ENCODE peak calls at places on chromosomes 3 and 15, in four cellular contexts. K, Q, T and C are unnamed samples.

GRCh38 chr3:122003596-122003995 is 18.5 kb downstream of the ILDR1 start:
- DNase-seq in K (no peak), Q (no peak), T (no peak), C (no peak)

GRCh38 chr3:124467980-124468902 is 262.0 kb upstream of the UMPS start:
- DNase-seq in K (peak; percentile 60), Q (peak; percentile 55), T (peak; percentile 86), C (no peak)

GRCh38 chr15:80823995-80824394 is 44.8 kb downstream of the CEMIP start:
- DNase-seq in K (no peak), Q (no peak), T (no peak), C (no peak)

GRCh38 chr3:69144631-69145244 is 22.3 kb upstream of the LMOD3 start:
- DNase-seq in K (no peak), Q (no peak), T (peak; percentile 52), C (no peak)

GRCh38 chr3:43144811-43145490 is 39.1 kb upstream of the POMGNT2 start:
- DNase-seq in K (no peak), Q (no peak), T (no peak), C (peak; percentile 91)

GRCh38 chr15:78018968-78019644 is 58.4 kb downstream of the TBC1D2B start:
- DNase-seq in K (no peak), Q (no peak), T (no peak), C (no peak)

GRCh38 chr3:99601493-99601892 is 36.9 kb upstream of the COL8A1 start:
- DNase-seq in K (no peak), Q (no peak), T (no peak), C (no peak)

GRCh38 chr3:52244061-52244628 is 1.4 kb upstream of the PPM1M start:
- DNase-seq in K (no peak), Q (no peak), T (peak; percentile 58), C (no peak)

GRCh38 chr15:89912145-89912673 is 543 bp downstream of the ARPIN start:
- DNase-seq in K (peak; percentile 79), Q (peak; percentile 77), T (peak; percentile 29), C (no peak)

GRCh38 chr3:59257506-59257905 is 207.7 kb upstream of the CFAP20DC start:
- DNase-seq in K (no peak), Q (no peak), T (no peak), C (no peak)

GRCh38 chr15:50544368-50544767 is 2.1 kb downstream of the USP50 start:
- DNase-seq in K (no peak), Q (no peak), T (no peak), C (peak; percentile 70)

GRCh38 chr3:170383567-170383966 is 26.1 kb downstream of the SKIL start:
- DNase-seq in K (no peak), Q (no peak), T (no peak), C (no peak)

GRCh38 chr15:40330368-40330836 is 6.9 kb downstream of the INAFM2 start:
- DNase-seq in K (no peak), Q (no peak), T (peak; percentile 45), C (no peak)

GRCh38 chr15:77528290-77528967 is 104.3 kb downstream of the LINGO1 start:
- DNase-seq in K (no peak), Q (no peak), T (peak; percentile 16), C (no peak)

GRCh38 chr3:45611619-45612018 is 17.1 kb downstream of the LIMD1 start:
- DNase-seq in K (no peak), Q (no peak), T (peak; percentile 83), C (no peak)

GRCh38 chr3:146164071-146164470 is 3.1 kb upstream of the PLOD2 start:
- DNase-seq in K (no peak), Q (no peak), T (no peak), C (no peak)

DNA sequence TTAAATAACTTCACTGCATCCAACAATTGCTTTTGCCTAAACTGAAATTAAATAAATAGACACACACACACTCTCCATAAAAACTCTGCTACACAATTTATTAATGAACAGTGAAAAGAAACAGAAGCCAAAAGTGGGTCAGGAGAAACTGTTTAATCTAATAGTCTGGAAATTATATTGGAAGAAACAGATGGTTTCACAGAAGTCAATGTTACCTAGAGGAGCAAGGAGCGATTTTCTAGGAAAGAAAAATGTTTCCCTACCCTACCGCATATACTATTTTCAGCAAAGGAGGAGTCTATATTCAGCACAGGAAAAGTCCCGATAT is 32.0 kb downstream of the RFTN1 start:
- DNase-seq in K (no peak), Q (no peak), T (no peak), C (no peak)
- H3K4me1 ChIP-seq in K (peaks cover 7% of the 10 kb centered on the region), Q (peaks cover 4% of the 10 kb centered on the region), T (peaks cover 41% of the 10 kb centered on the region), C (peaks cover 77% of the 10 kb centered on the region)

DNA sequence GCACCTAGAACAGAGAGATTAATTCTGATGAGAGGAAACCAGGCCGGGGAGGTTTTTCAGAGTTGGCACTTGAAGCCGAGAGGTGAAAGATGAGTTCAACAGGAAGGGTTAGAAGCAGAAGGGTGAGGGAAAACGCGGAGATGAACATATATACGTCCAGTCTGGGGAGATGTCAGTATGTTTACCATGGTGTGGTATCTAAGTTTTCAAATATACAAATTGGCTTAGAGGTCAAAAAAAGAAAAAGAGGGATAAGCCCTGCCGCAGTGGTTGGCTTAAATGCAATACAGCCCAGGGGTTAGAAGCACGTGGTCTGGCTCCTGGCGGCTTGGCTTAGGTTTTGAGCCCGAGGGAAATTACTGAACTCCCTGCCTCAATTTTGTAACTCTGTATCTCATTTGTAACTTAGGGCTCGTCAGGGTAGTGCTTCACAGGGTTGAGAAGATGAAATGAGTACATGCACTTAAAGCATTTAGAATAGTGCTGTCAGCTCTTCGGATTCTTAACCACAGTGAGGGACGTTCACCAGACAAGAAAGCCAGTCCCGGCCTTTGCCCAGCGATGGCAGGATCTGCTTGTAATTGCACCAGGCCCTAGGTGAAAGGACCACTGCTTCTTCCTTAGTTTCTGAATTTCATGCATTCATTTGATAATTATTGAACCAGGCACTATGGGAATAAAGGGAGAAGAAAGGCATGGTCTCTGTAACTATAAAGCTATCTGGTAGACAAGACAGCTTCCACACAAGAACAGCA is 6.4 kb downstream of the HES1 start:
- DNase-seq in K (peak; percentile 57), Q (no peak), T (peak; percentile 53), C (no peak)
- H3K4me1 ChIP-seq in K (peaks cover 6% of the 10 kb centered on the region), Q (peaks cover 37% of the 10 kb centered on the region), T (peaks cover 27% of the 10 kb centered on the region), C (peaks cover 39% of the 10 kb centered on the region)

GRCh38 chr3:8660271-8660731 is 15.7 kb upstream of the SSUH2 start:
- DNase-seq in K (no peak), Q (no peak), T (no peak), C (no peak)
- H3K4me1 ChIP-seq in K (no peaks in the 10 kb centered on the region), Q (peaks cover 7% of the 10 kb centered on the region), T (peaks cover 23% of the 10 kb centered on the region), C (peaks cover 37% of the 10 kb centered on the region)

GRCh38 chr3:11054739-11055438 is 62.3 kb downstream of the SLC6A1 start:
- DNase-seq in K (no peak), Q (no peak), T (no peak), C (no peak)
- H3K4me1 ChIP-seq in K (no peaks in the 10 kb centered on the region), Q (no peaks in the 10 kb centered on the region), T (no peaks in the 10 kb centered on the region), C (peaks cover 10% of the 10 kb centered on the region)

DNA sequence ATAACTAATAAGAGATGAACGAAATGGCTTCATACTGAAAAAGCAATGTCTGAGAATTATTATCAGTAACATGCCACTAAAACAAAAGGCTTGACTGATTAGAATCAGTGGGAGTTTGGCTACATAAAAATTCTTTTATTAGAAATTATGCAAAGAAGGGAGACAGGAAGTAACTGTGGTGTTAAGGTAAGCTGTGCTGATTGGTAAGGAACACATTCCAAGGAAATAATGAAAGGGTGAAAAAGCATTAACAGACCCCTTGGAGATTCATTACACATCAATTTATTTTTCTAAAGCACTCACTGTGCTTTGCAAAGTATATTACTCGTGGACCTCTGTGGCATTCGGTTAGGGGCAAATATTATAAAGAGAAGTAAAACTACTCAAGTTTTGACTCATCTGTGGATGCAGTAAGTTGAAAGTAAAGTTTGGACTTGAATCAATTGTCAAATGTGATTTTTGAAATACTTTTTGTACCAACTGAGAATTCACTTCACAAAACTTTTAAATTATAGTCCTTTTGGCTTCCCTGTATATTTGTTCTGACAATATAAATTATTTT is 176.1 kb upstream of the ZPLD1 start:
- DNase-seq in K (no peak), Q (no peak), T (no peak), C (no peak)
- H3K4me1 ChIP-seq in K (no peaks in the 10 kb centered on the region), Q (no peaks in the 10 kb centered on the region), T (no peaks in the 10 kb centered on the region), C (no peaks in the 10 kb centered on the region)

DNA sequence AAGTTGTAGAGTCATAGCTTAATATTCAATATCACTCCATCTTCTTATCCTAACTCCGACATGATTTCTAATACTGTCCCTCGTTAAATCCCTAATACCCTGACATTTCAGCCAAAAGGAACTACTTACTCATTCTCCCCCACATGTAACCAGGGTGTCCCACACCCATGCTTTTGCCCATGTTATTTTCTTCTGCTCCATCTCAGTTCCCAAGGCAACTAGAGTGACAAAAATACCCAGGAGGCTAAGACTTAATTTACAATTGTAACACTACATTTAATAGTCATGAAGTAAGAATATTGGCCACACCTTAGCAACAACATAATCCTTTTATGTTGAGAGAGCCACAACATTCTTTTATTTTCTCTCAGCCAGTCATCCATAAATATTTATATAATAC is 248.5 kb upstream of the TGFBR2 start:
- DNase-seq in K (no peak), Q (no peak), T (no peak), C (no peak)
- H3K4me1 ChIP-seq in K (peaks cover 3% of the 10 kb centered on the region), Q (peaks cover 7% of the 10 kb centered on the region), T (no peaks in the 10 kb centered on the region), C (peaks cover 29% of the 10 kb centered on the region)

DNA sequence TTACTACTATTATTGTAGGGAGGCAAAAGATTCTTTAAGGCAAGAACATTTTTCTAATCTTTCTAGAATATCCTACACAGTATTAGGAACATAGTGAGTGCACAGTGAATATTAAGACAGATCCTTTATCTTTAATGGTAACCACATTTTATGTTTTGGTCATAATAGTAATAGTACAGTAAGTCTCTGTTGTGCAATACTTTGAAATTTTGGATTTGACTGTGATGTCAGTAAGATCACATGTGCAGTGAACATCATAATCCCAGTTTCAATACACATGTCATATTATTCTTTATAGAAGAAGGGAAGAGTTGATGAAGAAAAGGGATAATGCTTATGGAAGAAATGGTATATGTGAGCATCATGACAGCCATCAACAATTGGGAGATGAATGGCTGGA is 10.7 kb downstream of the STT3B start:
- DNase-seq in K (no peak), Q (no peak), T (no peak), C (no peak)
- H3K4me1 ChIP-seq in K (no peaks in the 10 kb centered on the region), Q (peaks cover 12% of the 10 kb centered on the region), T (peaks cover 3% of the 10 kb centered on the region), C (peaks cover 50% of the 10 kb centered on the region)

DNA sequence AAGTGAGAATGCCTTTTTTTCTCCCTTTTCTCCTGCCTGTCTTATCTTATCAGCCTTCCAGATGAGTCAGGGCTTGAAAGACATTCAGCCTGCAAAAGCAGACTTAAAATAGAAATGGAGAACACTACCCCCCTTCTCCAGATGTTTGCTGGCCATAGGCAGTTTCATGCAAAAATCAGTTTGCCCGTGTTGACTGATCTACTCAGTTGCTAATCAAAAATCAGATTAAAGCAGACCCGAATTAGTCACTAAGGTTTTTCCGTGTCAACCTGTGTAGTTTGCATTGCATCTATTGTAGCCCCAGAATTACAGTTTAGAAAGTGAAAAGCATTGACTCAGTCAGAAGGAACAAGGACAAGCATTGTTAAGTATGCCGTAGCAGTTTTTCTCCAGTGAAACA is 56.2 kb downstream of the IL5RA start:
- DNase-seq in K (no peak), Q (no peak), T (no peak), C (no peak)
- H3K4me1 ChIP-seq in K (no peaks in the 10 kb centered on the region), Q (no peaks in the 10 kb centered on the region), T (no peaks in the 10 kb centered on the region), C (no peaks in the 10 kb centered on the region)

DNA sequence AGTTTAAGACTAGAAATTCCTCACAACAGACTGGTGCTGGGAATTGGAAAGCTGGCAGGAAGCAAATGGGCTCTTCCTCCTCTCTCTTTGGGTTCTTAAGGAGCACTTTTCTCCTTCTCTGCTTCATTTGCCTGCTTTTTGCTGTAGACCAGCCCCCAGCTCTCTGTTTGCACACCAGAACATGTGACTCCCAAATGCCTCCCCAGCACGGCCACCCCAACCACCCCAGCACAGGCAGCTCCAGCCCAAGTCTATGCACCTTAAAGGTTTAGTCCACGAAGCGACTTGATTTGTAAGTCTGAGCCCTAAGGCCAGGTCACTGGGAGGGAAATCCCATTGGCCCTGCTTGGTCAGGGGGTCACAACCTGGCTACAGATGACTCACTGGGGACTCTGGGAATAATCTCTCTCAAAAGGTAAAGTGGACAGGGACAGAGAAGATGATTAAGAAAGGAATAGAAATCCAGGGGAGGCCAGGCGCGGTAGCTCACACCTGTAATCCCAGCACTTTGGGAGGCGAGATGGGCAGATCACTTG is 377.8 kb upstream of the PROK2 start:
- DNase-seq in K (no peak), Q (no peak), T (no peak), C (no peak)
- H3K4me1 ChIP-seq in K (no peaks in the 10 kb centered on the region), Q (peaks cover 7% of the 10 kb centered on the region), T (no peaks in the 10 kb centered on the region), C (peaks cover 12% of the 10 kb centered on the region)